ENCODE peak calls at places on chromosomes 7 and 10, in ten cellular contexts. M is fibroblast of the aortic adventitia; B is G401; O is T-helper 1 cell; C is GM12878; J is NCI-H2107; U is memory B cell; Q is stimulated activated CD8-positive, alpha-beta memory T cell treated with anti-CD3 and anti-CD28 coated beads, Interleukin-4, amount 100 ng/mL, for 24 hours; I is neural crest cell; F is fibroblast of villous mesenchyme. G is an unnamed sample.

GRCh38 chr10:6177880-6178281 is 24.9 kb upstream of the PFKFB3 start:
- DNase-seq in M (no peak), B (no peak), O (no peak), C (no peak), J (no peak), U (no peak), Q (no peak), I (no peak), F (no peak), G (no peak)

GRCh38 chr7:158811894-158812293 is 17.4 kb downstream of the ESYT2 start:
- DNase-seq in M (no peak), B (no peak), O (no peak), C (no peak), J (no peak), U (no peak), Q (no peak), I (no peak), F (no peak), G (no peak)

GRCh38 chr10:119153661-119154060 is 11.9 kb downstream of the SFXN4 start:
- DNase-seq in M (no peak), B (no peak), O (no peak), C (no peak), J (no peak), U (no peak), Q (no peak), I (no peak), F (no peak), G (no peak)

GRCh38 chr7:1674161-1675035 is 4.3 kb downstream of the ELFN1 start:
- DNase-seq in M (no peak), B (no peak), O (no peak), C (no peak), J (no peak), U (no peak), Q (no peak), I (no peak), F (no peak), G (no peak)

GRCh38 chr7:49791089-49791741 is 17.8 kb downstream of the VWC2 start:
- DNase-seq in M (no peak), B (peak), O (peak), C (no peak), J (no peak), U (no peak), Q (no peak), I (peak), F (no peak), G (no peak)

GRCh38 chr7:47402941-47403340 is 179.0 kb downstream of the TNS3 start:
- DNase-seq in M (no peak), B (no peak), O (no peak), C (no peak), J (no peak), U (no peak), Q (no peak), I (no peak), F (peak), G (no peak)

GRCh38 chr10:79074732-79075131 is 6.0 kb downstream of the ZMIZ1 start:
- DNase-seq in M (no peak), B (no peak), O (no peak), C (no peak), J (no peak), U (no peak), Q (no peak), I (no peak), F (no peak), G (no peak)

GRCh38 chr10:35351021-35351420 is 14.7 kb downstream of the CCNY start:
- DNase-seq in M (no peak), B (no peak), O (no peak), C (no peak), J (no peak), U (no peak), Q (no peak), I (no peak), F (peak), G (no peak)

GRCh38 chr7:115585015-115585655 is 445.4 kb downstream of the TFEC start:
- DNase-seq in M (no peak), B (no peak), O (no peak), C (no peak), J (no peak), U (no peak), Q (no peak), I (no peak), F (no peak), G (no peak)

GRCh38 chr10:26423722-26424121 is 14.4 kb upstream of the APBB1IP start:
- DNase-seq in M (no peak), B (no peak), O (no peak), C (no peak), J (no peak), U (no peak), Q (no peak), I (no peak), F (no peak), G (no peak)

GRCh38 chr7:23474098-23474828 is 4.0 kb upstream of the IGF2BP3 start:
- DNase-seq in M (peak), B (peak), O (peak), C (peak), J (peak), U (peak), Q (peak), I (peak), F (peak), G (peak)

GRCh38 chr7:32957326-32958045 is at the start of gene FKBP9:
- DNase-seq in M (peak), B (peak), O (no peak), C (no peak), J (peak), U (no peak), Q (no peak), I (peak), F (peak), G (peak)

GRCh38 chr10:78778446-78779338 is 290.1 kb upstream of the ZMIZ1 start:
- DNase-seq in M (no peak), B (no peak), O (no peak), C (no peak), J (no peak), U (no peak), Q (no peak), I (no peak), F (no peak), G (no peak)

GRCh38 chr7:24601600-24601999 is 28.3 kb downstream of the PALS2 start:
- DNase-seq in M (peak), B (no peak), O (no peak), C (no peak), J (no peak), U (no peak), Q (no peak), I (no peak), F (no peak), G (no peak)

GRCh38 chr10:5574642-5575131 is 49.9 kb downstream of the CALML3 start:
- DNase-seq in M (no peak), B (no peak), O (no peak), C (no peak), J (no peak), U (no peak), Q (no peak), I (no peak), F (no peak), G (no peak)

GRCh38 chr10:34960983-34961382 is 129.2 kb downstream of the CUL2 start:
- DNase-seq in M (peak), B (peak), O (no peak), C (no peak), J (peak), U (no peak), Q (no peak), I (no peak), F (peak), G (no peak)